ENCODE peak calls at places on chromosome 5, in five cellular contexts. Z is hepatocyte; B is activated CD4-positive, alpha-beta T cell treated with anti-CD3 and anti-CD28 coated beads, Interleukin-2, amount 10 ng/mL, durations not matched to agents 24 days and 14 days; F is endothelial cell; U is effector memory CD8-positive, alpha-beta T cell. G is an unnamed sample.

GRCh38 chr5:132263548-132264261 is 6.2 kb downstream of the PDLIM4 start:
- DNase-seq in Z (no peak), B (no peak), F (no peak), U (no peak), G (no peak)

GRCh38 chr5:21919417-21920022 is 933.6 kb downstream of the CDH12 start:
- DNase-seq in Z (peak), B (no peak), F (peak), U (no peak), G (peak)

GRCh38 chr5:160317447-160317846 is 5.1 kb upstream of the CCNJL start:
- DNase-seq in Z (no peak), B (no peak), F (no peak), U (no peak), G (no peak)

GRCh38 chr5:151739939-151740335 is 18.5 kb downstream of the ATOX1 start:
- DNase-seq in Z (no peak), B (no peak), F (no peak), U (no peak), G (no peak)

GRCh38 chr5:14487896-14488570 is 93.6 kb upstream of the OTULINL start:
- DNase-seq in Z (no peak), B (no peak), F (peak), U (no peak), G (no peak)

GRCh38 chr5:66931651-66932050 is 264.9 kb downstream of the CD180 start:
- DNase-seq in Z (no peak), B (peak), F (no peak), U (no peak), G (no peak)

GRCh38 chr5:42520203-42520602 is 97.0 kb downstream of the GHR start:
- DNase-seq in Z (peak), B (no peak), F (no peak), U (no peak), G (no peak)

GRCh38 chr5:14449052-14449661 is 132.4 kb upstream of the OTULINL start:
- DNase-seq in Z (peak), B (no peak), F (no peak), U (no peak), G (no peak)

GRCh38 chr5:177510567-177511053 is 984 bp upstream of the DOK3 start:
- DNase-seq in Z (no peak), B (no peak), F (no peak), U (no peak), G (no peak)

GRCh38 chr5:61817472-61818326 is 485.6 kb downstream of the ZSWIM6 start:
- DNase-seq in Z (peak), B (no peak), F (peak), U (no peak), G (peak)

GRCh38 chr5:159456722-159457462 is 126.6 kb upstream of the IL12B start:
- DNase-seq in Z (no peak), B (peak), F (no peak), U (no peak), G (no peak)